ENCODE peak calls at places on chromosome 10, in five cellular contexts. One of them, this sample, is unnamed.

GRCh38 chr10:129677377-129677927 is 210.4 kb downstream of the MGMT start:
- DNase-seq in WTC11: no peak
- DNase-seq in GM12878: no peak
- DNase-seq in HepG2: no peak
- DNase-seq in K562: no peak
- DNase-seq in this sample: no peak

GRCh38 chr10:68871105-68871711 is 29.9 kb upstream of the DDX50 start:
- DNase-seq in GM12878: no peak
- DNase-seq in WTC11: no peak
- DNase-seq in HepG2: peak; percentile 16
- DNase-seq in K562: peak; percentile 36
- DNase-seq in this sample: no peak

GRCh38 chr10:123648595-123648994 is 17.6 kb upstream of the GPR26 start:
- DNase-seq in WTC11: no peak
- DNase-seq in GM12878: no peak
- DNase-seq in K562: no peak
- DNase-seq in HepG2: no peak
- DNase-seq in this sample: no peak

GRCh38 chr10:63155388-63156028 is 22.4 kb downstream of the NRBF2 start:
- DNase-seq in HepG2: no peak
- DNase-seq in WTC11: no peak
- DNase-seq in K562: no peak
- DNase-seq in GM12878: no peak
- DNase-seq in this sample: no peak

GRCh38 chr10:59905735-59906416 is 480 bp downstream of the CCDC6 start:
- DNase-seq in K562: peak; percentile 52
- DNase-seq in HepG2: no peak
- DNase-seq in GM12878: no peak
- DNase-seq in WTC11: no peak
- DNase-seq in this sample: no peak

GRCh38 chr10:86647773-86648705 is 6.3 kb upstream of the OPN4 start:
- DNase-seq in K562: no peak
- DNase-seq in WTC11: no peak
- DNase-seq in GM12878: no peak
- DNase-seq in HepG2: no peak
- DNase-seq in this sample: peak; percentile 42

GRCh38 chr10:129101232-129101980 is 365.6 kb upstream of the MGMT start:
- DNase-seq in K562: no peak
- DNase-seq in WTC11: no peak
- DNase-seq in HepG2: no peak
- DNase-seq in GM12878: no peak
- DNase-seq in this sample: peak; percentile 10

GRCh38 chr10:70053896-70054641 is 1.4 kb downstream of the MACROH2A2 start:
- DNase-seq in HepG2: peak; percentile 20
- DNase-seq in K562: no peak
- DNase-seq in GM12878: no peak
- DNase-seq in WTC11: peak; percentile 70
- DNase-seq in this sample: no peak

GRCh38 chr10:95236068-95236903 is 42.2 kb downstream of the ACSM6 start:
- DNase-seq in GM12878: peak; percentile 90
- DNase-seq in HepG2: no peak
- DNase-seq in WTC11: no peak
- DNase-seq in K562: no peak
- DNase-seq in this sample: no peak

GRCh38 chr10:52877453-52877852 is 104.9 kb upstream of the MBL2 start:
- DNase-seq in K562: no peak
- DNase-seq in HepG2: no peak
- DNase-seq in WTC11: no peak
- DNase-seq in GM12878: no peak
- DNase-seq in this sample: no peak

GRCh38 chr10:102627446-102628293 is 16.6 kb upstream of the TRIM8 start:
- DNase-seq in K562: no peak
- DNase-seq in WTC11: peak; percentile 73
- DNase-seq in HepG2: peak; percentile 49
- DNase-seq in GM12878: no peak
- DNase-seq in this sample: peak; percentile 62

GRCh38 chr10:93954299-93954698 is 39.4 kb upstream of the PLCE1 start:
- DNase-seq in GM12878: no peak
- DNase-seq in K562: no peak
- DNase-seq in WTC11: no peak
- DNase-seq in HepG2: no peak
- DNase-seq in this sample: no peak

GRCh38 chr10:87093461-87094372 is 926 bp downstream of the GLUD1 start:
- DNase-seq in HepG2: peak; percentile 35
- DNase-seq in K562: peak; percentile 47
- DNase-seq in GM12878: no peak
- DNase-seq in WTC11: peak; percentile 61
- DNase-seq in this sample: peak; percentile 66

GRCh38 chr10:116011929-116012328 is 261.1 kb downstream of the GFRA1 start:
- DNase-seq in HepG2: no peak
- DNase-seq in WTC11: no peak
- DNase-seq in GM12878: no peak
- DNase-seq in K562: no peak
- DNase-seq in this sample: no peak

GRCh38 chr10:79400567-79401004 is 44.8 kb downstream of the ZCCHC24 start:
- DNase-seq in WTC11: peak; percentile 71
- DNase-seq in K562: peak; percentile 86
- DNase-seq in GM12878: no peak
- DNase-seq in HepG2: peak; percentile 37
- DNase-seq in this sample: peak; percentile 89

GRCh38 chr10:95480102-95480900 is 80.9 kb downstream of the SORBS1 start:
- DNase-seq in K562: no peak
- DNase-seq in WTC11: no peak
- DNase-seq in GM12878: no peak
- DNase-seq in HepG2: no peak
- DNase-seq in this sample: no peak

GRCh38 chr10:101595591-101596433 is 7.7 kb downstream of the DPCD start:
- DNase-seq in GM12878: no peak
- DNase-seq in K562: no peak
- DNase-seq in WTC11: no peak
- DNase-seq in HepG2: no peak
- DNase-seq in this sample: no peak

GRCh38 chr10:75108684-75109458 is 2.6 kb upstream of the SAMD8 start:
- DNase-seq in GM12878: no peak
- DNase-seq in WTC11: peak; percentile 80
- DNase-seq in HepG2: peak; percentile 58
- DNase-seq in K562: peak; percentile 85
- DNase-seq in this sample: peak; percentile 86

GRCh38 chr10:49164587-49165188 is 23.5 kb downstream of the TMEM273 start:
- DNase-seq in GM12878: no peak
- DNase-seq in WTC11: peak; percentile 77
- DNase-seq in HepG2: peak; percentile 28
- DNase-seq in K562: peak; percentile 78
- DNase-seq in this sample: peak; percentile 78

GRCh38 chr10:132548106-132548823 is 10.7 kb downstream of the INPP5A start:
- DNase-seq in WTC11: no peak
- DNase-seq in GM12878: no peak
- DNase-seq in HepG2: no peak
- DNase-seq in K562: no peak
- DNase-seq in this sample: no peak

DNA sequence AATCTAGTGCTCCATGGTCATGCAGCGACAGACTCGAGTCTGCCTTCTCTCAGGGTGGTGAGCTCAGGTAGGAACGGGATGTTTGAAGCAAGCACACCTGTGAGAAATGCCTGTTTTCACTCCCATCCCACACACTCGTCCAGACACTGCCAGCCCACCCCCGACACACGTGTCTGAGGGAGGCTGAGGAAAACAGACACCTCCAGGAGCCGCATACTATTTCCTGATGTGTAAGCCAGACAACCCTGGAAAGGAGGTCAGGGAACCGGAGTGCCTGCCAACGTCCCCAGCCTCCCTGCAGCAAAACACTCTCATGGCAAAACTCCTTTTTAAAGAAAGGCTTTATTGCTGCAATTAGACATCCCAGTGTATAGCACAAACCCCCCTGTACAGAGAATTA is 80.2 kb downstream of the ALOX5 start:
- DNase-seq in HepG2: no peak
- DNase-seq in K562: no peak
- DNase-seq in WTC11: no peak
- DNase-seq in GM12878: no peak
- DNase-seq in this sample: no peak
- TF ChIP-seq ATF2 in HepG2: no peak
- TF ChIP-seq ATF2 in K562: no peak
- TF ChIP-seq ATF2 in WTC11: no peak
- TF ChIP-seq ATF2 in GM12878: no peak
- TF ChIP-seq ATF2 in this sample: no peak

DNA sequence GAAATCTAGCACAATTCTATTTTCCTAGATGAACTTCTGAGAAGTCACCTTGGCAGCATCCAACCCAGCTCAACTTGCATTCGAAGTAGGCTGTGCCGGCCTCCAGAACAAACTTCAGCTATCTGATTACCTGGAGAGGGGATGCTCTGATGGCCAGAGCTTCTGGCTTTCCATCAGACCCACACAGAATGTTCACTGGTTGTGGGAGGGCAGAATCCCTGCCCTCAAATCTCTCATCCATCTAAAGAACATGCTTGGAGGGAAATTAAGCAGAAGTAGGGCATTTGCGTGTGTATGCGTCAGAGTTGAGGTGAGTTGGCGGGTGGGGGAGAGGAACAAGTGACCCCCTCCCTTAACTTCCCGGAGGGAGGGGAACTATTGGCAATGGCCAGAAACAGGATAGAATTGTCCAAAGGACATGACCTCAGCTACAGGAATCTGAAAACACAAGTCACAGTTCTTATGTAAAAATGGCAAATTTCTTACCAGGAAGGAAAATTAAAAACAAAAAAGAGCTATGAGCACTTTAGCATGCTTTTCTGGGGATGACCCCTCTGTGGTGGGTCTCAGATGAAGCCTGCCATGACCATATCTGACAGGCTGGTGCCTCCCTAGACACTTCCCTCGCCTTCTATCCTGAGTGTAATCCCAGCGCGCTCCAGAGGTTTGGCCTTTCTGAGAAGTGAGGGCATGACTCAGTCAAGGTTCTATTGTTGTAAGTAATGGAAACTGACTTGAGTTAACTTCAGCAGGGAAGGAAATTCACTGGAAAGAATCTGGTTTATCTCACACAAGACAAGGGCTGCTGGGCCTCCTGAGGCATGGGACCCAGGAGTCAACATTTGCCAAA is 278.8 kb downstream of the RPS24 start:
- DNase-seq in HepG2: no peak
- DNase-seq in GM12878: no peak
- DNase-seq in K562: no peak
- DNase-seq in WTC11: no peak
- DNase-seq in this sample: no peak
- TF ChIP-seq ATF3 in HepG2: no peak
- TF ChIP-seq ATF3 in GM12878: no peak
- TF ChIP-seq ATF3 in K562: no peak
- TF ChIP-seq ATF3 in WTC11: no peak
- TF ChIP-seq ATF3 in this sample: no peak

GRCh38 chr10:109475704-109476103 is 447.6 kb downstream of the XPNPEP1 start:
- DNase-seq in GM12878: no peak
- DNase-seq in WTC11: no peak
- DNase-seq in K562: no peak
- DNase-seq in HepG2: no peak
- DNase-seq in this sample: no peak
- TF ChIP-seq ATF2 in GM12878: no peak
- TF ChIP-seq ATF2 in WTC11: no peak
- TF ChIP-seq ATF2 in K562: no peak
- TF ChIP-seq ATF2 in HepG2: no peak
- TF ChIP-seq ATF2 in this sample: no peak

GRCh38 chr10:661891-662605 is 27.4 kb downstream of the DIP2C start:
- DNase-seq in HepG2: no peak
- DNase-seq in K562: no peak
- DNase-seq in WTC11: no peak
- DNase-seq in GM12878: no peak
- DNase-seq in this sample: no peak
- TF ChIP-seq ATF3 in HepG2: no peak
- TF ChIP-seq ATF3 in K562: no peak
- TF ChIP-seq ATF3 in WTC11: no peak
- TF ChIP-seq ATF3 in GM12878: no peak
- TF ChIP-seq ATF3 in this sample: no peak

This sample was measured in H1.